ENCODE peak calls at places on chromosomes 6 and 20, in ten cellular contexts. U is T-helper 9 cell; K is neural crest cell; H is ureter; Q is type B pancreatic cell; L is stimulated activated CD8-positive, alpha-beta memory T cell treated with anti-CD3 and anti-CD28 coated beads, Interleukin-15, amount 100 ng/mL, for 48 hours; A is SW 1271; E is hepatocyte; M is NT2/D1; G is NCI-H2029. N is an unnamed sample.

GRCh38 chr6:165663736-165664552 is 903 bp upstream of the PDE10A start:
- DNase-seq in U (no peak), K (peak; percentile 11), M (no peak), G (no peak), A (no peak), L (no peak), Q (peak; percentile 68), E (no peak), H (no peak), N (peak; percentile 55)

GRCh38 chr20:2631228-2631627 is 21.2 kb upstream of the NOP56 start:
- DNase-seq in H (no peak), U (no peak), Q (no peak), M (no peak), K (no peak), G (no peak), E (no peak), A (no peak), L (no peak), N (no peak)

GRCh38 chr6:31794294-31794865 is 1.2 kb downstream of the VARS1 start:
- DNase-seq in M (no peak), A (no peak), G (no peak), H (no peak), K (no peak), L (no peak), U (no peak), E (peak; percentile 42), Q (no peak), N (no peak)

GRCh38 chr6:14792118-14792955 is 453.5 kb upstream of the JARID2 start:
- DNase-seq in E (no peak), H (no peak), M (no peak), U (no peak), K (no peak), Q (no peak), A (no peak), L (no peak), G (no peak), N (no peak)

GRCh38 chr6:7047966-7048365 is 59.8 kb upstream of the RREB1 start:
- DNase-seq in Q (no peak), U (no peak), M (no peak), A (no peak), E (peak; percentile 33), K (no peak), G (no peak), H (no peak), L (no peak), N (no peak)

GRCh38 chr6:168122011-168122410 is 43.0 kb upstream of the FRMD1 start:
- DNase-seq in A (no peak), K (no peak), H (peak; percentile 37), Q (peak; percentile 51), L (no peak), M (no peak), G (no peak), U (no peak), E (no peak), N (peak; percentile 25)

GRCh38 chr6:63565058-63565726 is 7.1 kb upstream of the LOC128125822 start:
- DNase-seq in L (no peak), U (no peak), E (peak; percentile 48), G (no peak), H (no peak), M (no peak), A (no peak), K (no peak), Q (no peak), N (no peak)

GRCh38 chr20:16404171-16404570 is 169.1 kb downstream of the KIF16B start:
- DNase-seq in L (no peak), U (no peak), G (no peak), M (no peak), H (no peak), E (no peak), Q (no peak), A (no peak), K (no peak), N (no peak)

GRCh38 chr20:38001173-38001875 is 31.9 kb downstream of the TTI1 start:
- DNase-seq in G (no peak), U (no peak), A (no peak), L (no peak), H (no peak), Q (no peak), E (peak; percentile 36), M (no peak), K (no peak), N (no peak)

GRCh38 chr6:34888874-34889555 is at the start of gene ANKS1A:
- DNase-seq in H (peak; percentile 88), U (peak; percentile 94), Q (peak; percentile 91), A (no peak), K (peak; percentile 63), M (no peak), E (peak; percentile 94), G (peak; percentile 83), L (peak; percentile 82), N (peak; percentile 92)

GRCh38 chr20:51679254-51679921 is 88.8 kb downstream of the ATP9A start:
- DNase-seq in U (no peak), E (no peak), M (no peak), Q (no peak), A (no peak), G (no peak), L (no peak), K (no peak), H (no peak), N (no peak)

GRCh38 chr20:2599265-2600060 is 53.0 kb upstream of the NOP56 start:
- DNase-seq in H (no peak), Q (no peak), M (no peak), K (no peak), L (no peak), G (no peak), U (no peak), A (no peak), E (peak; percentile 24), N (peak; percentile 50)

GRCh38 chr20:5529331-5530142 is 212.8 kb upstream of the PROKR2 start:
- DNase-seq in K (peak; percentile 82), E (peak; percentile 90), U (peak; percentile 76), Q (peak; percentile 81), H (peak; percentile 86), A (peak; percentile 23), L (peak; percentile 76), M (peak; percentile 64), G (peak; percentile 85), N (peak; percentile 85)

GRCh38 chr6:56232446-56232845 is 14.9 kb downstream of the COL21A1 start:
- DNase-seq in H (no peak), Q (no peak), K (no peak), G (no peak), L (no peak), U (no peak), A (no peak), E (no peak), M (no peak), N (no peak)

GRCh38 chr20:31909253-31910070 is 39.0 kb downstream of the TTLL9 start:
- DNase-seq in E (no peak), Q (no peak), M (no peak), G (no peak), A (no peak), K (no peak), L (no peak), U (no peak), H (no peak), N (no peak)

GRCh38 chr6:136737343-136738177 is 54.7 kb downstream of the MAP3K5 start:
- DNase-seq in A (no peak), G (no peak), K (no peak), U (no peak), L (no peak), Q (no peak), M (no peak), H (no peak), E (no peak), N (no peak)

GRCh38 chr6:5557506-5557905 is 296.2 kb downstream of the FARS2 start:
- DNase-seq in L (no peak), H (no peak), U (no peak), E (no peak), M (no peak), K (no peak), G (no peak), Q (no peak), A (no peak), N (no peak)

GRCh38 chr6:38912378-38912777 is 136.2 kb upstream of the GLP1R start:
- DNase-seq in M (no peak), K (no peak), E (no peak), L (no peak), G (no peak), U (no peak), H (no peak), Q (no peak), A (no peak), N (no peak)

GRCh38 chr6:119446623-119447008 is 97.1 kb upstream of the MAN1A1 start:
- DNase-seq in L (no peak), M (no peak), K (no peak), E (peak; percentile 16), G (no peak), H (peak; percentile 75), U (no peak), A (no peak), Q (no peak), N (no peak)

GRCh38 chr6:55388161-55388560 is 60.9 kb downstream of the GFRAL start:
- DNase-seq in L (no peak), E (peak; percentile 51), H (no peak), K (no peak), A (no peak), M (no peak), G (no peak), Q (no peak), U (no peak), N (no peak)

GRCh38 chr6:19836799-19837510 is at the start of gene ID4:
- DNase-seq in L (no peak), U (no peak), A (no peak), E (peak; percentile 98), H (peak; percentile 97), K (peak; percentile 95), M (peak; percentile 86), G (peak; percentile 94), Q (peak; percentile 98), N (peak; percentile 97)

GRCh38 chr6:116476021-116476678 is 15.0 kb downstream of the CALHM6 start:
- DNase-seq in U (no peak), G (no peak), K (no peak), A (no peak), E (no peak), L (no peak), H (no peak), Q (no peak), M (no peak), N (no peak)

GRCh38 chr6:112833546-112834215 is 486.6 kb downstream of the RFPL4B start:
- DNase-seq in M (no peak), G (peak; percentile 53), K (no peak), H (no peak), E (no peak), Q (no peak), A (no peak), L (no peak), U (no peak), N (no peak)

GRCh38 chr6:110317189-110317588 is 41.0 kb downstream of the METTL24 start:
- DNase-seq in M (no peak), L (no peak), H (no peak), G (no peak), E (no peak), A (no peak), K (no peak), U (no peak), Q (no peak), N (no peak)

GRCh38 chr6:45951771-45952529 is 63.7 kb downstream of the CLIC5 start:
- DNase-seq in U (no peak), L (no peak), A (no peak), H (no peak), E (no peak), G (no peak), M (no peak), Q (no peak), K (no peak), N (no peak)

GRCh38 chr6:124203106-124203811 is 399.6 kb downstream of the NKAIN2 start:
- DNase-seq in L (no peak), E (peak; percentile 7), G (no peak), U (no peak), A (no peak), M (no peak), Q (no peak), H (no peak), K (no peak), N (no peak)

GRCh38 chr6:111601875-111602274 is 3.8 kb downstream of the TRAF3IP2 start:
- DNase-seq in H (no peak), M (no peak), K (no peak), G (no peak), U (no peak), Q (no peak), L (no peak), E (peak; percentile 57), A (no peak), N (no peak)

GRCh38 chr6:151847064-151847463 is 39.6 kb downstream of the ESR1 start:
- DNase-seq in A (no peak), L (no peak), M (peak; percentile 39), K (peak; percentile 10), G (no peak), H (no peak), U (no peak), Q (no peak), E (peak; percentile 65), N (peak; percentile 58)

N was measured in H9.